ENCODE peak calls at places on chromosomes 7 and 10, in eight cellular contexts. E is hepatic stellate cell; W is activated CD4-positive, alpha-beta T cell treated with anti-CD3 and anti-CD28 coated beads for 48 hours; G is CD4-positive, alpha-beta T cell; C is NCI-H2171 treated with DMSO at 0.1 percent for 48 hours; N is non-pigmented ciliary epithelial cell; F is neural progenitor cell; R is NCI-H748 treated with DMSO at 0.1 percent for 48 hours. D is an unnamed sample.

GRCh38 chr10:86265877-86266259 is 100.7 kb downstream of the GRID1 start:
- DNase-seq in E (no peak), W (no peak), G (no peak), C (no peak), N (no peak), F (no peak), R (no peak), D (no peak)

GRCh38 chr7:149067869-149068268 is 22.6 kb downstream of the ZNF786 start:
- DNase-seq in E (no peak), W (no peak), G (no peak), C (no peak), N (no peak), F (no peak), R (no peak), D (no peak)

GRCh38 chr10:46556515-46557318 is at the start of gene GPRIN2:
- DNase-seq in E (no peak), W (peak; percentile 6), G (no peak), C (peak; percentile 20), N (no peak), F (peak; percentile 83), R (no peak), D (peak; percentile 10)

GRCh38 chr7:34058791-34059550 is 153.6 kb downstream of the BMPER start:
- DNase-seq in E (no peak), W (no peak), G (no peak), C (peak; percentile 87), N (no peak), F (no peak), R (no peak), D (no peak)

GRCh38 chr7:124780056-124780455 is 14.5 kb upstream of the GPR37 start:
- DNase-seq in E (no peak), W (no peak), G (no peak), C (no peak), N (no peak), F (no peak), R (no peak), D (no peak)

GRCh38 chr7:44267178-44267577 is 58.2 kb downstream of the CAMK2B start:
- DNase-seq in E (no peak), W (no peak), G (no peak), C (peak; percentile 23), N (no peak), F (no peak), R (no peak), D (no peak)

GRCh38 chr7:8325067-8325466 is 63.1 kb upstream of the ICA1 start:
- DNase-seq in E (no peak), W (no peak), G (no peak), C (no peak), N (no peak), F (no peak), R (no peak), D (no peak)

GRCh38 chr7:70582921-70583895 is 548.7 kb upstream of the GALNT17 start:
- DNase-seq in E (no peak), W (no peak), G (no peak), C (peak; percentile 68), N (no peak), F (peak; percentile 45), R (no peak), D (no peak)

GRCh38 chr7:87206361-87206760 is 13.2 kb downstream of the TMEM243 start:
- DNase-seq in E (no peak), W (no peak), G (no peak), C (no peak), N (no peak), F (no peak), R (no peak), D (no peak)

GRCh38 chr10:11776080-11776479 is 33.9 kb downstream of the ECHDC3 start:
- DNase-seq in E (no peak), W (no peak), G (no peak), C (no peak), N (no peak), F (no peak), R (no peak), D (no peak)

GRCh38 chr7:159040146-159040545 is 104.5 kb downstream of the VIPR2 start:
- DNase-seq in E (no peak), W (no peak), G (no peak), C (no peak), N (no peak), F (no peak), R (no peak), D (no peak)

GRCh38 chr7:85659364-85659763 is 472.5 kb upstream of the SEMA3D start:
- DNase-seq in E (no peak), W (no peak), G (no peak), C (no peak), N (no peak), F (no peak), R (no peak), D (no peak)

GRCh38 chr7:106795171-106795876 is 69.8 kb upstream of the PIK3CG start:
- DNase-seq in E (no peak), W (no peak), G (no peak), C (no peak), N (no peak), F (no peak), R (no peak), D (no peak)

GRCh38 chr10:31935678-31936077 is 7.0 kb upstream of the ARHGAP12 start:
- DNase-seq in E (no peak), W (no peak), G (no peak), C (no peak), N (no peak), F (no peak), R (no peak), D (no peak)

GRCh38 chr10:123926401-123927264 is 35.0 kb upstream of the CPXM2 start:
- DNase-seq in E (no peak), W (peak; percentile 18), G (no peak), C (peak; percentile 2), N (no peak), F (no peak), R (no peak), D (peak; percentile 15)

GRCh38 chr7:2633538-2634264 is 1.9 kb downstream of the TTYH3 start:
- DNase-seq in E (peak; percentile 93), W (peak; percentile 60), G (no peak), C (no peak), N (peak; percentile 57), F (no peak), R (no peak), D (peak; percentile 62)

GRCh38 chr7:23062452-23062851 is 43.1 kb upstream of the KLHL7 start:
- DNase-seq in E (peak; percentile 11), W (no peak), G (no peak), C (no peak), N (no peak), F (no peak), R (no peak), D (no peak)

GRCh38 chr10:7797582-7797981 is 9.6 kb downstream of the ATP5F1C start:
- DNase-seq in E (peak; percentile 89), W (no peak), G (no peak), C (no peak), N (peak; percentile 96), F (no peak), R (no peak), D (peak; percentile 18)

GRCh38 chr7:131196808-131197207 is 130.9 kb upstream of the MKLN1 start:
- DNase-seq in E (peak; percentile 19), W (no peak), G (no peak), C (no peak), N (no peak), F (peak; percentile 66), R (peak; percentile 79), D (no peak)

GRCh38 chr10:53537508-53537907 is 764.9 kb upstream of the MBL2 start:
- DNase-seq in E (no peak), W (no peak), G (no peak), C (no peak), N (no peak), F (no peak), R (no peak), D (no peak)

GRCh38 chr10:58385784-58386112 is 538 bp downstream of the TFAM start:
- DNase-seq in E (peak; percentile 40), W (peak; percentile 43), G (no peak), C (peak; percentile 19), N (no peak), F (peak; percentile 76), R (no peak), D (peak; percentile 38)

GRCh38 chr7:128894101-128894440 is 16.4 kb downstream of the KCP start:
- DNase-seq in E (no peak), W (no peak), G (no peak), C (no peak), N (no peak), F (no peak), R (no peak), D (no peak)

GRCh38 chr10:46514899-46515298 is 41.6 kb downstream of the GPRIN2 start:
- DNase-seq in E (no peak), W (no peak), G (no peak), C (no peak), N (no peak), F (no peak), R (no peak), D (no peak)

GRCh38 chr7:87534072-87534471 is 58.6 kb upstream of the ABCB4 start:
- DNase-seq in E (no peak), W (no peak), G (no peak), C (no peak), N (no peak), F (no peak), R (no peak), D (no peak)

GRCh38 chr10:31912898-31913847 is 15.5 kb downstream of the ARHGAP12 start:
- DNase-seq in E (no peak), W (no peak), G (no peak), C (peak; percentile 18), N (no peak), F (no peak), R (no peak), D (no peak)

GRCh38 chr7:132575336-132575986 is 809 bp downstream of the PLXNA4 start:
- DNase-seq in E (peak; percentile 69), W (peak; percentile 19), G (no peak), C (peak; percentile 84), N (no peak), F (peak; percentile 82), R (peak; percentile 28), D (peak; percentile 26)

GRCh38 chr7:6482307-6482706 is 34.6 kb upstream of the DAGLB start:
- DNase-seq in E (no peak), W (no peak), G (no peak), C (no peak), N (no peak), F (no peak), R (no peak), D (no peak)

GRCh38 chr10:132524443-132525285 is 12.9 kb upstream of the INPP5A start:
- DNase-seq in E (no peak), W (no peak), G (no peak), C (no peak), N (no peak), F (no peak), R (no peak), D (no peak)

GRCh38 chr10:110511734-110512449 is 14.2 kb downstream of the DUSP5 start:
- DNase-seq in E (no peak), W (no peak), G (no peak), C (no peak), N (no peak), F (no peak), R (no peak), D (no peak)

GRCh38 chr10:125149278-125150047 is 10.9 kb downstream of the CTBP2 start:
- DNase-seq in E (peak; percentile 77), W (no peak), G (no peak), C (peak; percentile 67), N (peak; percentile 51), F (no peak), R (peak; percentile 19), D (no peak)

GRCh38 chr10:63423489-63423888 is 42.3 kb downstream of the JMJD1C start:
- DNase-seq in E (no peak), W (no peak), G (no peak), C (no peak), N (no peak), F (no peak), R (no peak), D (no peak)

GRCh38 chr10:128185627-128186026 is 59.4 kb upstream of the MKI67 start:
- DNase-seq in E (no peak), W (no peak), G (no peak), C (no peak), N (no peak), F (no peak), R (no peak), D (no peak)

GRCh38 chr10:69449841-69450240 is 1.4 kb upstream of the TSPAN15 start:
- DNase-seq in E (peak; percentile 43), W (peak; percentile 70), G (peak; percentile 24), C (no peak), N (no peak), F (peak; percentile 85), R (no peak), D (peak; percentile 59)

GRCh38 chr7:46752881-46753366 is 829.0 kb downstream of the TNS3 start:
- DNase-seq in E (peak; percentile 24), W (no peak), G (no peak), C (no peak), N (peak; percentile 38), F (no peak), R (no peak), D (no peak)

D was measured in activated CD4-positive, alpha-beta memory T cell treated with anti-CD3 and anti-CD28 coated beads for 36 hours.